ENCODE peak calls at places on chromosomes 5 and 9, in ten cellular contexts. One of them, this sample, is unnamed.

GRCh38 chr5:122429545-122430327 is 117.7 kb downstream of the SNCAIP start:
- DNase-seq in stimulated activated CD4-positive, alpha-beta T cell treated with anti-CD3 and anti-CD28 coated beads, Interleukin-4, amount 100 ng/mL, for 1 hour: no peak
- DNase-seq in EL: no peak
- DNase-seq in neural progenitor cell: peak
- DNase-seq in CD14-positive monocyte: no peak
- DNase-seq in mucosa of gallbladder: no peak
- DNase-seq in AG08396: no peak
- DNase-seq in GM13976: no peak
- DNase-seq in upper lobe of right lung: no peak
- DNase-seq in NCI-H187: no peak
- DNase-seq in this sample: no peak

GRCh38 chr5:175894805-175895204 is 23.4 kb downstream of the CPLX2 start:
- DNase-seq in stimulated activated CD4-positive, alpha-beta T cell treated with anti-CD3 and anti-CD28 coated beads, Interleukin-4, amount 100 ng/mL, for 1 hour: no peak
- DNase-seq in EL: no peak
- DNase-seq in neural progenitor cell: no peak
- DNase-seq in CD14-positive monocyte: no peak
- DNase-seq in mucosa of gallbladder: no peak
- DNase-seq in AG08396: no peak
- DNase-seq in GM13976: no peak
- DNase-seq in upper lobe of right lung: no peak
- DNase-seq in NCI-H187: no peak
- DNase-seq in this sample: no peak

GRCh38 chr9:14372437-14373318 is 58.7 kb upstream of the NFIB start:
- DNase-seq in stimulated activated CD4-positive, alpha-beta T cell treated with anti-CD3 and anti-CD28 coated beads, Interleukin-4, amount 100 ng/mL, for 1 hour: no peak
- DNase-seq in EL: peak
- DNase-seq in neural progenitor cell: no peak
- DNase-seq in CD14-positive monocyte: no peak
- DNase-seq in mucosa of gallbladder: peak
- DNase-seq in AG08396: peak
- DNase-seq in GM13976: no peak
- DNase-seq in upper lobe of right lung: no peak
- DNase-seq in NCI-H187: no peak
- DNase-seq in this sample: no peak

GRCh38 chr9:7739595-7739994 is 60.0 kb downstream of the DMAC1 start:
- DNase-seq in stimulated activated CD4-positive, alpha-beta T cell treated with anti-CD3 and anti-CD28 coated beads, Interleukin-4, amount 100 ng/mL, for 1 hour: no peak
- DNase-seq in EL: no peak
- DNase-seq in neural progenitor cell: no peak
- DNase-seq in CD14-positive monocyte: no peak
- DNase-seq in mucosa of gallbladder: no peak
- DNase-seq in AG08396: no peak
- DNase-seq in GM13976: no peak
- DNase-seq in upper lobe of right lung: no peak
- DNase-seq in NCI-H187: no peak
- DNase-seq in this sample: no peak

GRCh38 chr9:115691097-115691496 is 462.5 kb upstream of the PAPPA start:
- DNase-seq in stimulated activated CD4-positive, alpha-beta T cell treated with anti-CD3 and anti-CD28 coated beads, Interleukin-4, amount 100 ng/mL, for 1 hour: no peak
- DNase-seq in EL: peak
- DNase-seq in neural progenitor cell: no peak
- DNase-seq in CD14-positive monocyte: no peak
- DNase-seq in mucosa of gallbladder: no peak
- DNase-seq in AG08396: peak
- DNase-seq in GM13976: no peak
- DNase-seq in upper lobe of right lung: no peak
- DNase-seq in NCI-H187: no peak
- DNase-seq in this sample: no peak

GRCh38 chr9:116090030-116090770 is 63.4 kb upstream of the PAPPA start:
- DNase-seq in stimulated activated CD4-positive, alpha-beta T cell treated with anti-CD3 and anti-CD28 coated beads, Interleukin-4, amount 100 ng/mL, for 1 hour: no peak
- DNase-seq in EL: no peak
- DNase-seq in neural progenitor cell: no peak
- DNase-seq in CD14-positive monocyte: no peak
- DNase-seq in mucosa of gallbladder: no peak
- DNase-seq in AG08396: no peak
- DNase-seq in GM13976: no peak
- DNase-seq in upper lobe of right lung: no peak
- DNase-seq in NCI-H187: no peak
- DNase-seq in this sample: no peak

GRCh38 chr5:134100283-134101011 is 14.0 kb upstream of the TCF7 start:
- DNase-seq in stimulated activated CD4-positive, alpha-beta T cell treated with anti-CD3 and anti-CD28 coated beads, Interleukin-4, amount 100 ng/mL, for 1 hour: peak
- DNase-seq in EL: peak
- DNase-seq in neural progenitor cell: peak
- DNase-seq in CD14-positive monocyte: no peak
- DNase-seq in mucosa of gallbladder: no peak
- DNase-seq in AG08396: peak
- DNase-seq in GM13976: peak
- DNase-seq in upper lobe of right lung: no peak
- DNase-seq in NCI-H187: no peak
- DNase-seq in this sample: no peak

GRCh38 chr9:107872457-107873192 is 383.1 kb upstream of the KLF4 start:
- DNase-seq in stimulated activated CD4-positive, alpha-beta T cell treated with anti-CD3 and anti-CD28 coated beads, Interleukin-4, amount 100 ng/mL, for 1 hour: no peak
- DNase-seq in EL: no peak
- DNase-seq in neural progenitor cell: peak
- DNase-seq in CD14-positive monocyte: no peak
- DNase-seq in mucosa of gallbladder: no peak
- DNase-seq in AG08396: no peak
- DNase-seq in GM13976: no peak
- DNase-seq in upper lobe of right lung: no peak
- DNase-seq in NCI-H187: no peak
- DNase-seq in this sample: no peak

GRCh38 chr9:95494022-95494415 is 22.8 kb downstream of the PTCH1 start:
- DNase-seq in stimulated activated CD4-positive, alpha-beta T cell treated with anti-CD3 and anti-CD28 coated beads, Interleukin-4, amount 100 ng/mL, for 1 hour: peak
- DNase-seq in EL: no peak
- DNase-seq in neural progenitor cell: no peak
- DNase-seq in CD14-positive monocyte: no peak
- DNase-seq in mucosa of gallbladder: no peak
- DNase-seq in AG08396: no peak
- DNase-seq in GM13976: no peak
- DNase-seq in upper lobe of right lung: no peak
- DNase-seq in NCI-H187: peak
- DNase-seq in this sample: no peak

GRCh38 chr5:30725053-30725452 is 468.4 kb upstream of the CDH6 start:
- DNase-seq in stimulated activated CD4-positive, alpha-beta T cell treated with anti-CD3 and anti-CD28 coated beads, Interleukin-4, amount 100 ng/mL, for 1 hour: no peak
- DNase-seq in EL: no peak
- DNase-seq in neural progenitor cell: no peak
- DNase-seq in CD14-positive monocyte: no peak
- DNase-seq in mucosa of gallbladder: no peak
- DNase-seq in AG08396: no peak
- DNase-seq in GM13976: no peak
- DNase-seq in upper lobe of right lung: no peak
- DNase-seq in NCI-H187: no peak
- DNase-seq in this sample: no peak

GRCh38 chr5:80466669-80467485 is 21.0 kb upstream of the FAM151B start:
- DNase-seq in stimulated activated CD4-positive, alpha-beta T cell treated with anti-CD3 and anti-CD28 coated beads, Interleukin-4, amount 100 ng/mL, for 1 hour: no peak
- DNase-seq in EL: peak
- DNase-seq in neural progenitor cell: no peak
- DNase-seq in CD14-positive monocyte: no peak
- DNase-seq in mucosa of gallbladder: no peak
- DNase-seq in AG08396: no peak
- DNase-seq in GM13976: no peak
- DNase-seq in upper lobe of right lung: no peak
- DNase-seq in NCI-H187: no peak
- DNase-seq in this sample: no peak

GRCh38 chr5:132510076-132510475 is 19.5 kb upstream of the IRF1 start:
- DNase-seq in stimulated activated CD4-positive, alpha-beta T cell treated with anti-CD3 and anti-CD28 coated beads, Interleukin-4, amount 100 ng/mL, for 1 hour: no peak
- DNase-seq in EL: peak
- DNase-seq in neural progenitor cell: no peak
- DNase-seq in CD14-positive monocyte: no peak
- DNase-seq in mucosa of gallbladder: no peak
- DNase-seq in AG08396: peak
- DNase-seq in GM13976: no peak
- DNase-seq in upper lobe of right lung: no peak
- DNase-seq in NCI-H187: no peak
- DNase-seq in this sample: no peak

GRCh38 chr5:56819027-56819881 is 3.9 kb downstream of the MAP3K1 start:
- DNase-seq in stimulated activated CD4-positive, alpha-beta T cell treated with anti-CD3 and anti-CD28 coated beads, Interleukin-4, amount 100 ng/mL, for 1 hour: no peak
- DNase-seq in EL: peak
- DNase-seq in neural progenitor cell: no peak
- DNase-seq in CD14-positive monocyte: no peak
- DNase-seq in mucosa of gallbladder: no peak
- DNase-seq in AG08396: no peak
- DNase-seq in GM13976: no peak
- DNase-seq in upper lobe of right lung: no peak
- DNase-seq in NCI-H187: no peak
- DNase-seq in this sample: no peak

This sample was measured in ureter.